ENCODE peak calls at places on chromosomes 12 and 14, in nine cellular contexts. T is psoas muscle, C is AG10803, Z is neural progenitor cell, J is tibial artery, R is fibroblast of pulmonary artery, S is Panc1, B is mucosa of descending colon, I is pancreas. O is an unnamed sample.

GRCh38 chr12:52828156-52829090 is 5.7 kb downstream of the KRT79 start:
- DNase-seq in J (no peak), Z (no peak), B (no peak), C (peak), R (peak), S (no peak), I (no peak), T (no peak), O (no peak)

GRCh38 chr14:54219281-54220121 is 177.3 kb upstream of the CDKN3 start:
- DNase-seq in B (no peak), R (no peak), J (no peak), Z (peak), T (no peak), S (no peak), I (no peak), C (peak), O (no peak)

GRCh38 chr14:23522643-23523198 is 28.8 kb downstream of the ZFHX2 start:
- DNase-seq in J (no peak), S (no peak), B (no peak), I (no peak), Z (no peak), T (no peak), C (no peak), R (no peak), O (no peak)

GRCh38 chr12:74646831-74647230 is 109.2 kb downstream of the ATXN7L3B start:
- DNase-seq in B (no peak), C (no peak), J (no peak), Z (no peak), R (peak), I (no peak), T (no peak), S (no peak), O (no peak)

GRCh38 chr12:45217846-45218245 is 2.0 kb downstream of the ANO6 start:
- DNase-seq in S (no peak), Z (no peak), T (no peak), B (no peak), I (no peak), R (no peak), J (no peak), C (no peak), O (no peak)

GRCh38 chr14:55440385-55440784 is at the start of gene TBPL2:
- DNase-seq in R (no peak), T (no peak), I (peak), Z (peak), J (no peak), B (no peak), S (no peak), C (no peak), O (no peak)

GRCh38 chr14:20278414-20278813 is 27.3 kb downstream of the TTC5 start:
- DNase-seq in C (no peak), R (peak), Z (no peak), S (no peak), B (peak), J (no peak), I (no peak), T (no peak), O (no peak)

GRCh38 chr12:124861492-124861891 is 2.2 kb downstream of the SCARB1 start:
- DNase-seq in Z (no peak), S (no peak), T (no peak), I (no peak), R (peak), J (peak), B (peak), C (peak), O (peak)

GRCh38 chr12:12024958-12025682 is 45.6 kb upstream of the BCL2L14 start:
- DNase-seq in C (no peak), I (no peak), T (no peak), J (no peak), Z (no peak), B (peak), S (no peak), R (no peak), O (no peak)

GRCh38 chr12:94074970-94075695 is 73.2 kb upstream of the PLXNC1 start:
- DNase-seq in Z (peak), B (peak), S (no peak), I (no peak), J (peak), T (peak), C (peak), R (peak), O (no peak)

GRCh38 chr12:89156862-89157262 is 195.4 kb downstream of the DUSP6 start:
- DNase-seq in T (no peak), R (peak), I (no peak), C (peak), S (no peak), Z (no peak), J (no peak), B (no peak), O (no peak)

GRCh38 chr12:56071648-56072047 is 8.3 kb upstream of the ERBB3 start:
- DNase-seq in J (no peak), S (no peak), R (peak), I (no peak), B (no peak), T (no peak), Z (no peak), C (peak), O (no peak)

GRCh38 chr12:65557425-65558167 is 266.7 kb upstream of the HMGA2 start:
- DNase-seq in J (no peak), I (no peak), Z (no peak), R (peak), S (no peak), C (no peak), B (no peak), T (no peak), O (no peak)

GRCh38 chr12:66612053-66612775 is 66.7 kb downstream of the GRIP1 start:
- DNase-seq in Z (no peak), T (no peak), B (no peak), J (no peak), S (no peak), I (no peak), C (no peak), R (no peak), O (no peak)

GRCh38 chr12:66380769-66381168 is 78.5 kb downstream of the HELB start:
- DNase-seq in R (no peak), S (no peak), C (no peak), B (no peak), I (no peak), T (no peak), J (no peak), Z (no peak), O (no peak)

GRCh38 chr12:108814462-108815211 is 42.7 kb downstream of the SSH1 start:
- DNase-seq in Z (no peak), T (no peak), B (no peak), J (peak), S (no peak), R (no peak), I (no peak), C (no peak), O (no peak)

GRCh38 chr12:27210187-27210586 is 33.9 kb upstream of the STK38L start:
- DNase-seq in I (no peak), J (no peak), S (no peak), B (no peak), R (no peak), Z (no peak), C (no peak), T (no peak), O (no peak)

GRCh38 chr14:102986810-102987579 is 64.5 kb downstream of the AMN start:
- DNase-seq in J (peak), R (peak), T (no peak), C (peak), B (no peak), Z (no peak), S (no peak), I (no peak), O (no peak)

GRCh38 chr12:51636581-51636980 is 45.5 kb downstream of the SCN8A start:
- DNase-seq in S (no peak), Z (no peak), T (no peak), C (peak), B (no peak), I (no peak), J (no peak), R (peak), O (no peak)

GRCh38 chr14:56119221-56119967 is 1.2 kb downstream of the PELI2 start:
- DNase-seq in S (no peak), B (peak), J (peak), C (peak), R (peak), I (peak), T (peak), Z (peak), O (no peak)

GRCh38 chr12:61891632-61892031 is 368.6 kb upstream of the USP15 start:
- DNase-seq in T (no peak), I (no peak), J (no peak), C (no peak), Z (no peak), S (no peak), B (peak), R (no peak), O (no peak)

GRCh38 chr14:81323094-81323493 is 77.0 kb downstream of the STON2 start:
- DNase-seq in C (no peak), J (no peak), S (no peak), I (no peak), Z (no peak), T (no peak), R (no peak), B (no peak), O (no peak)

GRCh38 chr12:64990991-64991570 is 130.0 kb downstream of the WIF1 start:
- DNase-seq in J (no peak), T (no peak), Z (peak), I (no peak), B (no peak), C (no peak), S (no peak), R (no peak), O (no peak)

GRCh38 chr12:88952543-88952942 is 372.3 kb upstream of the KITLG start:
- DNase-seq in Z (no peak), R (peak), C (peak), J (no peak), I (no peak), T (no peak), S (no peak), B (peak), O (no peak)

GRCh38 chr14:54606631-54607133 is 39.8 kb downstream of the SAMD4A start:
- DNase-seq in R (peak), B (no peak), C (peak), Z (no peak), T (peak), I (no peak), J (peak), S (no peak), O (no peak)

GRCh38 chr12:87116778-87117177 is 860.6 kb upstream of the MGAT4C start:
- DNase-seq in Z (no peak), I (no peak), T (no peak), S (no peak), J (no peak), R (no peak), C (no peak), B (no peak), O (no peak)

GRCh38 chr14:69087061-69087461 is 65.9 kb downstream of the DCAF5 start:
- DNase-seq in S (no peak), J (no peak), C (peak), Z (no peak), T (no peak), I (no peak), B (no peak), R (peak), O (no peak)

GRCh38 chr12:15152864-15153263 is 68.4 kb downstream of the RERG start:
- DNase-seq in S (no peak), T (no peak), Z (no peak), I (no peak), R (peak), B (no peak), J (no peak), C (peak), O (no peak)

GRCh38 chr12:48744251-48745008 is 27.9 kb upstream of the CCNT1 start:
- DNase-seq in I (no peak), B (no peak), Z (no peak), S (no peak), T (no peak), R (no peak), J (no peak), C (no peak), O (no peak)

GRCh38 chr12:54371328-54372112 is 7.2 kb upstream of the GPR84 start:
- DNase-seq in J (peak), T (peak), R (peak), B (no peak), Z (no peak), I (peak), C (peak), S (no peak), O (no peak)

GRCh38 chr14:23068792-23069412 is 11.6 kb upstream of the CDH24 start:
- DNase-seq in R (peak), C (peak), Z (peak), I (peak), S (peak), T (peak), J (peak), B (peak), O (peak)

GRCh38 chr12:58961166-58961565 is 40.9 kb upstream of the LRIG3 start:
- DNase-seq in J (no peak), T (no peak), C (no peak), I (no peak), B (no peak), S (no peak), Z (peak), R (no peak), O (no peak)

GRCh38 chr14:26719514-26719913 is 121.7 kb upstream of the NOVA1 start:
- DNase-seq in Z (no peak), I (no peak), J (no peak), R (peak), T (no peak), B (no peak), C (peak), S (no peak), O (no peak)

GRCh38 chr14:105355049-105355575 is 40.6 kb downstream of the PACS2 start:
- DNase-seq in T (no peak), J (no peak), R (no peak), S (no peak), B (no peak), I (no peak), C (no peak), Z (no peak), O (no peak)
- TF ChIP-seq CTCF in T (no peak), J (no peak), R (no peak), S (no peak), B (no peak), I (no peak), C (no peak), Z (no peak), O (no peak)

GRCh38 chr14:104019806-104020205 is 65.7 kb upstream of the ASPG start:
- DNase-seq in B (no peak), I (no peak), R (no peak), T (no peak), C (no peak), S (no peak), J (no peak), Z (no peak), O (no peak)
- TF ChIP-seq CTCF in B (no peak), I (no peak), R (no peak), T (no peak), C (no peak), S (no peak), J (no peak), Z (no peak), O (no peak)

GRCh38 chr12:29595071-29595755 is 97.7 kb upstream of the OVCH1 start:
- DNase-seq in T (no peak), Z (no peak), R (no peak), C (no peak), B (no peak), J (no peak), S (no peak), I (no peak), O (no peak)

GRCh38 chr12:29589271-29589670 is 91.8 kb upstream of the OVCH1 start:
- DNase-seq in T (no peak), J (no peak), B (no peak), Z (no peak), I (no peak), R (no peak), C (no peak), S (no peak), O (no peak)

GRCh38 chr12:29593001-29593400 is 95.5 kb upstream of the OVCH1 start:
- DNase-seq in R (no peak), S (no peak), Z (no peak), I (no peak), J (no peak), B (no peak), C (no peak), T (no peak), O (no peak)

GRCh38 chr12:29589852-29590251 is 92.4 kb upstream of the OVCH1 start:
- DNase-seq in J (no peak), Z (no peak), I (no peak), R (peak), T (no peak), S (no peak), B (no peak), C (no peak), O (no peak)

GRCh38 chr12:29591140-29592020 is 93.9 kb upstream of the OVCH1 start:
- DNase-seq in R (peak), B (no peak), I (no peak), T (peak), J (no peak), Z (peak), C (peak), S (no peak), O (peak)
- TF ChIP-seq CTCF in R (peak), B (no peak), I (no peak), T (peak), J (peak), Z (peak), C (peak), S (peak), O (peak)

GRCh38 chr14:88563845-88564244 is 1.0 kb downstream of the ZC3H14 start:
- DNase-seq in J (no peak), B (no peak), C (no peak), S (no peak), I (no peak), T (no peak), R (no peak), Z (peak), O (no peak)

GRCh38 chr14:88562831-88563686 is at the start of gene ZC3H14:
- DNase-seq in C (peak), J (peak), B (peak), S (no peak), T (peak), R (peak), I (peak), Z (peak), O (peak)

GRCh38 chr14:88556581-88556980 is 1.8 kb upstream of the PTPN21 start:
- DNase-seq in I (no peak), Z (no peak), T (no peak), B (no peak), J (no peak), R (no peak), C (peak), S (no peak), O (no peak)

GRCh38 chr14:88562532-88562830 is 356 bp upstream of the ZC3H14 start:
- DNase-seq in I (no peak), S (no peak), C (no peak), B (no peak), T (no peak), J (no peak), Z (no peak), R (no peak), O (no peak)

DNA sequence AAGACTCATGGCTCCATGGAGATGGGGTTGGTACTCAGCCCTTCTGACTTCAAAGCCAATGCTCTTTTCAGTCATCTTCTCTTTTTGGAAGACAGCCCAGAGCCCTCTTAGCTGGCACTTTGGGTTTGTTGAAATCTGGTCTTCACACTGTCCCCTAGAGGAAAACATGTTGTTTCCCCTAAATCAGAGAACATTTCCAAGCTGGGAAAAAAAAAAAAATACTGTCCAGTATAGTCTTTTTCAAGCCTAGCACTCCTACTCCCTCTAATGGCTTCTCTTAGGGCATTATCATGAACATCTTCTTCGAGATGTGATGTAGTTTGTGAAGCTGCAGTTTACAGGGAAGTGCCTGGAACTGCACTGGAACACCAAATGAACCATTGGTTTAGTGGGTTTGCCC is 3.0 kb upstream of the ZC3H14 start:
- DNase-seq in I (no peak), J (no peak), B (no peak), R (peak), C (peak), S (no peak), T (no peak), Z (peak), O (no peak)
- TF ChIP-seq CTCF in I (no peak), J (no peak), B (no peak), R (peak), C (peak), S (peak), T (peak), Z (peak), O (no peak)

DNA sequence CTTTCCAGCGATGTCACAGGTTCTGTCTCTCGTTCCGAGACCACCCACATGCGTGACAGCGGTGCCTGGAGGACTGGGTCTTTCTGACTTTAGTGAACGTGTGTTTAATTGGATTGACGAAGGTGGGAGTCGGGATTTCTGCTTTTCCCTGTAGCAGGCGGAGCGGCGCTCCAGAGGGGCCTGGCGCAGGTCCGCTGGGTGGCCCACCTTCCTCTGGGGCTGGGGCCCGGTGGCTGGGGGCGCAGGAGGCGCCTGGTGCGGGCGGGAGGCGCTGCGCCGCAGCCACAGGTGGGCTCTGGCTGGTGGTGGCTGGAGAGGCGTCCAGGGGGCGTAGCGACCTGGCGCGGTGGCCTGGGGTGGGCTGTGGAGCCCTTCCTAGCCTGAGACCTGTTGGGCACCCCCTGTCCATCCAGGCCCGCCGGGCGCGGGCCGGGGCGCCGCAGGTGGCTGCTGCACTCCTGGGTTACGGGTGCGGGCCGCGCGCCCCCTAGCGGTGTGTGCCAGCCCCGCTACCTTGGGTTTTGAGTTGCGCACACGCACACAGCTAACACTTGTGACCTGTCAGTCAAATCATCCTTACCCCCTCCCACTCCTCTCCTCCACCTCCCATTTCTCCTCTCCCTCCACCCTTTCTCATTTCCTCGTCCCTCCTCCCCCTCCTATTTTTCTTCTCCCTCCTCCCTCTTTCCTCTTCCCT is 2.0 kb downstream of the MEG3 start:
- DNase-seq in I (peak), J (no peak), B (no peak), R (peak), Z (no peak), T (no peak), S (no peak), C (peak), O (no peak)
- TF ChIP-seq CTCF in I (peak), J (no peak), B (no peak), R (peak), Z (no peak), T (peak), S (peak), C (peak), O (no peak)

DNA sequence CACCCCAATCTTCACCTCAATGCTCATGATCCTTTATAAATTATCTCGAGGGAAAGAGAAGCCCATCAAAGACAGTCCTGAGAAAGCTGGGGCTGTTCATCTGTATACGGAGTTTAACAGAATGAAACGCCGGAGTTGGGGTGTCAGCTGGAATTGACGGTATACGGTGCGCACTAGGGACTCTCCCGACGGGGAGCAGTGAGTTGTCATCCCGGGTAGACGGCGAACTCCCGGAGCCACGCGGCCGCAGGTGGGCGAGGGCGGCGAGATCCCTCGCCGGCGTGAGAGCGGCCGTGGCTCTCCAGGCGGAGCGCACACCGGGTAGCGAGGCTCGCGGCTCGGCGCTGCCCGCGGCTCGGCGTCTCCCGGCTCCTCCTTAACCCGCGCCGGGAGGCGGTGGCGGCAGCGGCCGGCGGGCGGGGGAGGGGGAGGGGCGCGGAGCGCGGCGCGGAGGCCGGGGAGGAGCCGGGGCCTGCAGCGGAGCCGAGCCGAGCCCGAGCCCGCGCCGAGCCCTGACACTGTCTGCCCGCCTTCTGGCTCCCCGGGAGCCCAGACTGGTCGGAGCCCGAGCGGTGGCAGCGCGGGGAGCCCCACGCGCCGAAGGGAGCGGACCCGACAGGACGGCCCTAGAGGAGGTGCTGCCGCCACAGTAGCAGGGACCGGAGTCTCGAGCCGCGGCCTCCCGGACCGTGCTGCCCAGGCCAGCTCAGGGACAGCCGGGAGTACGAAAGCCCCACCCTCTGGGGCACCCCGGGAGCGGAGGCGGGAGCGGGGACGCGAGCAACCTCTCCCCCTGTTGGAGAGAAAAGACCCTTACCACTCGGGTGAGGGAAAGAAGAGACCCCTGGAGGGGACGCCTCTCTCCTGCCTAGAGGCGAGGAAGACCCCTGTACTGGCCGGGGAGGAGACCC is at the start of gene FOXJ2:
- DNase-seq in R (peak), C (peak), B (peak), T (peak), J (peak), S (no peak), I (peak), Z (peak), O (peak)
- TF ChIP-seq CTCF in R (no peak), C (no peak), B (no peak), T (no peak), J (no peak), S (no peak), I (no peak), Z (peak), O (peak)